ENCODE peak calls at places on chromosomes 6 and 20, in six cellular contexts. J, G, E, R, H and Y are unnamed samples.
A peak's percentile ranks its signal among the peaks of the same experiment; 100 is the strongest.

GRCh38 chr6:162963861-162964260 is 236.1 kb downstream of the PACRG start:
- DNase-seq in R (no peak), E (no peak), J (no peak), H (no peak), G (no peak), Y (no peak)

GRCh38 chr6:159114569-159114968 is 54.6 kb upstream of the FNDC1 start:
- DNase-seq in E (no peak), G (no peak), R (no peak), H (no peak), J (no peak), Y (no peak)

GRCh38 chr20:10219452-10219791 is 792 bp downstream of the SNAP25 start:
- DNase-seq in E (peak; percentile 83), G (peak; percentile 79), H (no peak), J (peak; percentile 63), R (peak; percentile 90), Y (peak; percentile 71)

GRCh38 chr6:157221817-157222175 is 101.5 kb downstream of the TMEM242 start:
- DNase-seq in E (no peak), G (no peak), J (no peak), H (no peak), R (no peak), Y (no peak)

GRCh38 chr6:56794421-56794820 is 151.7 kb upstream of the DST start:
- DNase-seq in J (no peak), R (no peak), G (peak; percentile 84), H (no peak), E (no peak), Y (no peak)

GRCh38 chr20:19996970-19997369 is 20.2 kb upstream of the NAA20 start:
- DNase-seq in R (no peak), H (no peak), J (no peak), G (no peak), E (no peak), Y (no peak)

GRCh38 chr20:1242099-1242498 is 16.3 kb downstream of the RAD21L1 start:
- DNase-seq in J (no peak), H (no peak), E (no peak), G (no peak), R (no peak), Y (no peak)

GRCh38 chr6:36657942-36658544 is 20.5 kb upstream of the CDKN1A start:
- DNase-seq in E (no peak), G (no peak), H (no peak), J (no peak), R (no peak), Y (no peak)

GRCh38 chr20:33601861-33602260 is 60.3 kb upstream of the C20orf144 start:
- DNase-seq in J (no peak), R (no peak), H (no peak), E (no peak), G (no peak), Y (no peak)

GRCh38 chr6:119449253-119450156 is 99.9 kb upstream of the MAN1A1 start:
- DNase-seq in E (no peak), R (no peak), J (no peak), G (no peak), H (no peak), Y (no peak)

GRCh38 chr6:12479451-12479850 is 189.3 kb downstream of the EDN1 start:
- DNase-seq in R (no peak), J (no peak), H (no peak), E (no peak), G (no peak), Y (no peak)

GRCh38 chr6:139996253-139996834 is 621.9 kb upstream of the CITED2 start:
- DNase-seq in R (no peak), H (peak; percentile 5), G (peak; percentile 62), J (no peak), E (no peak), Y (no peak)

GRCh38 chr6:56842602-56843475 is 112.1 kb upstream of the BEND6 start:
- DNase-seq in E (peak; percentile 71), H (no peak), R (no peak), G (peak; percentile 66), J (no peak), Y (peak; percentile 67)

GRCh38 chr6:119612871-119613515 is 263.4 kb upstream of the MAN1A1 start:
- DNase-seq in E (no peak), G (no peak), J (no peak), R (no peak), H (no peak), Y (no peak)

GRCh38 chr20:37627060-37627766 is 66.6 kb upstream of the CTNNBL1 start:
- DNase-seq in G (peak; percentile 79), H (no peak), J (peak; percentile 11), E (peak; percentile 68), R (peak; percentile 68), Y (no peak)

GRCh38 chr20:25626779-25627178 is 3.0 kb upstream of the NANP start:
- DNase-seq in G (no peak), J (no peak), H (no peak), E (no peak), R (no peak), Y (no peak)